ENCODE peak calls at places on chromosomes 6 and 20, in six cellular contexts. Q is ovary, U is esophagus squamous epithelium, W is heart right ventricle, A is epithelial cell of proximal tubule, M is cardiac muscle cell. J is an unnamed sample.

GRCh38 chr6:45532626-45533258 is 155.0 kb upstream of the SUPT3H start:
- DNase-seq in W (no peak), A (no peak), Q (no peak), U (no peak), M (no peak), J (no peak)

GRCh38 chr6:27630727-27631613 is 158.1 kb upstream of the ZNF184 start:
- DNase-seq in Q (peak), A (no peak), M (peak), W (no peak), U (no peak), J (no peak)

GRCh38 chr6:23413327-23414203 is 712.5 kb upstream of the NRSN1 start:
- DNase-seq in W (no peak), Q (no peak), U (no peak), M (no peak), A (no peak), J (no peak)

GRCh38 chr6:137798846-137799245 is 68.2 kb upstream of the TNFAIP3 start:
- DNase-seq in A (no peak), W (no peak), M (no peak), Q (no peak), U (no peak), J (no peak)

GRCh38 chr20:62183426-62184142 is 756 bp downstream of the MTG2 start:
- DNase-seq in Q (no peak), M (no peak), W (no peak), U (no peak), A (no peak), J (no peak)

GRCh38 chr6:17712573-17712972 is 5.8 kb upstream of the NUP153 start:
- DNase-seq in A (no peak), U (no peak), M (no peak), Q (no peak), W (no peak), J (no peak)

GRCh38 chr20:49282584-49283171 is 4.8 kb upstream of the ZNFX1 start:
- DNase-seq in Q (no peak), U (no peak), W (no peak), A (no peak), M (no peak), J (no peak)

GRCh38 chr20:38134427-38135281 is 30.4 kb downstream of the TGM2 start:
- DNase-seq in U (no peak), A (no peak), M (peak), Q (peak), W (no peak), J (no peak)

GRCh38 chr6:40177596-40177995 is 243.3 kb upstream of the MOCS1 start:
- DNase-seq in U (no peak), M (no peak), A (no peak), Q (no peak), W (no peak), J (no peak)

GRCh38 chr20:62768234-62768814 is 27.9 kb upstream of the MRGBP start:
- DNase-seq in A (no peak), U (no peak), W (no peak), Q (no peak), M (no peak), J (no peak)

DNA sequence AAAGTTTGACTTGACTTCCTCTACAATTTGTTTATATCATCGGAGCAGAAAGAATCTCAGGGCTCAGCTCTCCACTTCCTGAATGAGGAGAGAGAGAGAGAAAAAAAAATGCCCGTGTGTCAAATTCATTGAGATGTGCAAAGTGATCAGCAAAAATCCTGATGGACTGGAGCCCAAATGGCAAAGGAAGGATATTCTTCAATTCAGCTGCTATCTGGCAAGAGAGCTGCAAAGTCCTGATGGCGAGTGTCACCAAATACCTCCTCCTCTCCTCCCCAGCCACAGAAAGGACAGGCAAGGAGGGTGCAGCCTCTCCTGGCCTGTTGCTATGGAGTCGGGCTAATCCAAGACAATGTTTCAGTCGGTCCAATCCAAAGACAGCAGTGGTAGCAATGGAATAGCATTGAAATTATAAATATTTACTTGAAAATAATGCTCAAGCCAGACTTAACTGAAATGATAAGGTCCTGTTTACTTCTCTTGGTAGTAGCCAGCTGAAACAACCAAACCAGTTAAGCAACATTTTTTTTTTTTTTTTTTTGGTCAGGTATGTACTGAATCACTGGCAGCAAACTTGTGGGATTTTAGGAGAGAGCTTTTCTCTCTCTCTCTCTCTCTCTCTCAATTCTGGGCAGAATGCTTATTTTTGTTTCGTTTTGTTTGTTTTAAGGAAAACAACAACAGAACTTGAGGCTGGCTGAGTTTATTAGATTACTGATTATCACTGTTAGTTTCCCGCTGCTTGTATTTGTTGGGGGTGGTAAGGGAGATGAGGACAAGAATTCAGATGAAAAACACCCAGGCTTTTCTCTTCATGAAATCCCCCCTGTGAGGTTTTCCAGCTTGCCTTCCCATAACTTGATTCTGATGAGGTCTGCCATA is 204.2 kb downstream of the BCAS1 start:
- DNase-seq in W (peak), Q (no peak), A (no peak), U (no peak), M (peak), J (no peak)
- H3K4me3 ChIP-seq in W (no peak), Q (no peak), A (peak), U (no peak), M (no peak), J (peak)

DNA sequence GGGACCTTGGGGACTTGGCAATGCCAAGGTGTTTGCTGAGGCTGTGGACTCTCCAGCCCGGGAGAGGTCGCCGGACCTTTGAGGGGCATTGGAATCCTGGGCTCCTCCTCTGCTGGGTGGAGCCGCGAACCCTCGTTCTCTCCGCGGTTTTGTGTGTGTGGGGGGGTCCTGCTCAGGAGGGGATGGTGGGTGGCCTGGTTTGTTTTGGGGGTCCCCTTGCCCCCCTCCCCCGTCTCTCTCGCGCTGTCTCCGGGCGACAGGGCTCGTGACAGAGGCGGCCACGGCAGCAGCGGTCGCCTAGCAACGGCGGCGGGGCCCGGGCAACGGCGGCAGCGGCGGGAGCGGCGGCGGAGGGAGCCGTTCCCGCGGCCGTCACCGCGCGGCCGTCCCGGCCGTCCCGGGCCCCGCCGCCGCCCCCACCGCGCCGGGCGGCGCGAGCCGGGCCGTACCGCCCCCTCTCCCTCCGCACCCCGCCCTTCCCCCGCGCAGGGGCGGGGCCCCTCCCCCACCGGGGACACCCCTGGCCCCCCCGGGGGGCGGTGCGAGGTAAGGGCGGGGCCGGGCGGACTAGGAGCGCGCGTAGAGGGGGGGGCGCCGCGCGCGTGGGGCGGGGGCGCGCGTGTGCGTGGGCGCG is 7.8 kb downstream of the SYNGAP1 start:
- DNase-seq in M (peak), U (no peak), W (peak), A (no peak), Q (peak), J (no peak)
- TF ChIP-seq CTCF in M (no peak), U (no peak), W (no peak), A (no peak), Q (no peak), J (peak)

DNA sequence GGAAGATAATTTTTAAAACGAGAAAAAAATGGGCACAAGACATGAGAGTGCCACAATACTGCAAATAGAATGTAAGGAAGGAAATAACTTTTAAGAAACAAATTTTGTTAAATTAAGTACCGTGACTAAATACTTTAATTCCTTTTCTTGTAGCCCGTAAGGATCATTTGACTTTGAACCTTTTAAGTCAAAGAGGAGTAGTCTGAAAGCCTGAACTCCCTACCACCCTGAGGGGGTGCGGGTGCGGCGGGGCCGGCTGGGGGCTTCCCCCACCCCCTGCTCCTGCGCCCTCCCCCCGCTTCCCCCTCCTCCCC is 231 bp upstream of the PHACTR2 start:
- DNase-seq in M (no peak), A (no peak), Q (no peak), U (no peak), W (no peak), J (no peak)
- H3K4me3 ChIP-seq in M (peak), A (peak), Q (peak), U (peak), W (peak), J (peak)

GRCh38 chr6:9412951-9413559 is 977.7 kb upstream of the SLC35B3 start:
- DNase-seq in M (peak), Q (no peak), A (no peak), W (peak), U (no peak), J (no peak)
- TF ChIP-seq CTCF in M (peak), Q (no peak), A (peak), W (peak), U (no peak), J (peak)